ENCODE peak calls at places on chromosomes 16 and 17, in eight cellular contexts. One of them, this sample, is unnamed.

GRCh38 chr16:50152386-50152806 is 710 bp upstream of the TENT4B start:
- DNase-seq in NCI-H345: no peak
- DNase-seq in choroid plexus epithelial cell: peak
- DNase-seq in heart right ventricle: peak
- DNase-seq in hepatic stellate cell: peak
- DNase-seq in AG09319: no peak
- DNase-seq in activated gamma-delta T cell: peak
- DNase-seq in fibroblast of lung: peak
- DNase-seq in this sample: no peak

GRCh38 chr16:73572135-73572534 is 524.2 kb upstream of the ZFHX3 start:
- DNase-seq in NCI-H345: no peak
- DNase-seq in choroid plexus epithelial cell: no peak
- DNase-seq in heart right ventricle: peak
- DNase-seq in hepatic stellate cell: no peak
- DNase-seq in AG09319: no peak
- DNase-seq in activated gamma-delta T cell: no peak
- DNase-seq in fibroblast of lung: no peak
- DNase-seq in this sample: no peak

GRCh38 chr16:26365555-26365954 is 673.8 kb downstream of the HS3ST4 start:
- DNase-seq in NCI-H345: no peak
- DNase-seq in choroid plexus epithelial cell: no peak
- DNase-seq in heart right ventricle: no peak
- DNase-seq in hepatic stellate cell: no peak
- DNase-seq in AG09319: no peak
- DNase-seq in activated gamma-delta T cell: no peak
- DNase-seq in fibroblast of lung: no peak
- DNase-seq in this sample: no peak

GRCh38 chr17:49454050-49454449 is 39.4 kb upstream of the PHB1 start:
- DNase-seq in NCI-H345: no peak
- DNase-seq in choroid plexus epithelial cell: no peak
- DNase-seq in heart right ventricle: no peak
- DNase-seq in hepatic stellate cell: no peak
- DNase-seq in AG09319: no peak
- DNase-seq in activated gamma-delta T cell: no peak
- DNase-seq in fibroblast of lung: peak
- DNase-seq in this sample: no peak

GRCh38 chr16:928526-928925 is 42.3 kb downstream of the LMF1 start:
- DNase-seq in NCI-H345: no peak
- DNase-seq in choroid plexus epithelial cell: no peak
- DNase-seq in heart right ventricle: no peak
- DNase-seq in hepatic stellate cell: no peak
- DNase-seq in AG09319: no peak
- DNase-seq in activated gamma-delta T cell: no peak
- DNase-seq in fibroblast of lung: no peak
- DNase-seq in this sample: no peak

GRCh38 chr17:75816693-75817092 is 27.5 kb downstream of the UNC13D start:
- DNase-seq in NCI-H345: no peak
- DNase-seq in choroid plexus epithelial cell: no peak
- DNase-seq in heart right ventricle: no peak
- DNase-seq in hepatic stellate cell: no peak
- DNase-seq in AG09319: no peak
- DNase-seq in activated gamma-delta T cell: no peak
- DNase-seq in fibroblast of lung: no peak
- DNase-seq in this sample: no peak

GRCh38 chr17:15444805-15445204 is 22.6 kb downstream of the CDRT4 start:
- DNase-seq in NCI-H345: no peak
- DNase-seq in choroid plexus epithelial cell: no peak
- DNase-seq in heart right ventricle: no peak
- DNase-seq in hepatic stellate cell: no peak
- DNase-seq in AG09319: no peak
- DNase-seq in activated gamma-delta T cell: no peak
- DNase-seq in fibroblast of lung: peak
- DNase-seq in this sample: no peak

GRCh38 chr16:12426122-12426521 is 377.6 kb downstream of the CPPED1 start:
- DNase-seq in NCI-H345: peak
- DNase-seq in choroid plexus epithelial cell: peak
- DNase-seq in heart right ventricle: no peak
- DNase-seq in hepatic stellate cell: no peak
- DNase-seq in AG09319: no peak
- DNase-seq in activated gamma-delta T cell: no peak
- DNase-seq in fibroblast of lung: peak
- DNase-seq in this sample: no peak

GRCh38 chr16:73057369-73058210 is 9.7 kb upstream of the ZFHX3 start:
- DNase-seq in NCI-H345: peak
- DNase-seq in choroid plexus epithelial cell: no peak
- DNase-seq in heart right ventricle: no peak
- DNase-seq in hepatic stellate cell: no peak
- DNase-seq in AG09319: no peak
- DNase-seq in activated gamma-delta T cell: no peak
- DNase-seq in fibroblast of lung: peak
- DNase-seq in this sample: no peak

GRCh38 chr17:4940625-4941021 is 555 bp downstream of the RNF167 start:
- DNase-seq in NCI-H345: no peak
- DNase-seq in choroid plexus epithelial cell: no peak
- DNase-seq in heart right ventricle: no peak
- DNase-seq in hepatic stellate cell: no peak
- DNase-seq in AG09319: no peak
- DNase-seq in activated gamma-delta T cell: peak
- DNase-seq in fibroblast of lung: no peak
- DNase-seq in this sample: no peak

GRCh38 chr16:1367486-1368174 is 15.9 kb downstream of the GNPTG start:
- DNase-seq in NCI-H345: no peak
- DNase-seq in choroid plexus epithelial cell: no peak
- DNase-seq in heart right ventricle: no peak
- DNase-seq in hepatic stellate cell: no peak
- DNase-seq in AG09319: no peak
- DNase-seq in activated gamma-delta T cell: no peak
- DNase-seq in fibroblast of lung: no peak
- DNase-seq in this sample: no peak

GRCh38 chr17:63414222-63414621 is 31.9 kb downstream of the CYB561 start:
- DNase-seq in NCI-H345: no peak
- DNase-seq in choroid plexus epithelial cell: no peak
- DNase-seq in heart right ventricle: no peak
- DNase-seq in hepatic stellate cell: no peak
- DNase-seq in AG09319: no peak
- DNase-seq in activated gamma-delta T cell: no peak
- DNase-seq in fibroblast of lung: no peak
- DNase-seq in this sample: no peak

GRCh38 chr17:29051194-29051593 is 8.3 kb downstream of the PIPOX start:
- DNase-seq in NCI-H345: no peak
- DNase-seq in choroid plexus epithelial cell: no peak
- DNase-seq in heart right ventricle: no peak
- DNase-seq in hepatic stellate cell: no peak
- DNase-seq in AG09319: no peak
- DNase-seq in activated gamma-delta T cell: no peak
- DNase-seq in fibroblast of lung: no peak
- DNase-seq in this sample: no peak

GRCh38 chr16:23597003-23597756 is 1.1 kb upstream of the NDUFAB1 start:
- DNase-seq in NCI-H345: no peak
- DNase-seq in choroid plexus epithelial cell: peak
- DNase-seq in heart right ventricle: peak
- DNase-seq in hepatic stellate cell: no peak
- DNase-seq in AG09319: no peak
- DNase-seq in activated gamma-delta T cell: no peak
- DNase-seq in fibroblast of lung: no peak
- DNase-seq in this sample: no peak

GRCh38 chr17:64505320-64506200 is 529 bp downstream of the DDX5 start:
- DNase-seq in NCI-H345: peak
- DNase-seq in choroid plexus epithelial cell: peak
- DNase-seq in heart right ventricle: peak
- DNase-seq in hepatic stellate cell: peak
- DNase-seq in AG09319: peak
- DNase-seq in activated gamma-delta T cell: peak
- DNase-seq in fibroblast of lung: peak
- DNase-seq in this sample: peak

GRCh38 chr17:68207651-68208253 is 40.1 kb upstream of the AMZ2 start:
- DNase-seq in NCI-H345: no peak
- DNase-seq in choroid plexus epithelial cell: no peak
- DNase-seq in heart right ventricle: no peak
- DNase-seq in hepatic stellate cell: no peak
- DNase-seq in AG09319: no peak
- DNase-seq in activated gamma-delta T cell: no peak
- DNase-seq in fibroblast of lung: no peak
- DNase-seq in this sample: no peak

GRCh38 chr16:29315916-29316517 is 90.5 kb downstream of the NPIPB11 start:
- DNase-seq in NCI-H345: peak
- DNase-seq in choroid plexus epithelial cell: no peak
- DNase-seq in heart right ventricle: no peak
- DNase-seq in hepatic stellate cell: no peak
- DNase-seq in AG09319: no peak
- DNase-seq in activated gamma-delta T cell: no peak
- DNase-seq in fibroblast of lung: no peak
- DNase-seq in this sample: no peak

GRCh38 chr17:55577011-55577586 is 65.8 kb upstream of the SMIM36 start:
- DNase-seq in NCI-H345: no peak
- DNase-seq in choroid plexus epithelial cell: peak
- DNase-seq in heart right ventricle: peak
- DNase-seq in hepatic stellate cell: peak
- DNase-seq in AG09319: no peak
- DNase-seq in activated gamma-delta T cell: no peak
- DNase-seq in fibroblast of lung: peak
- DNase-seq in this sample: no peak

GRCh38 chr16:53378138-53378537 is 56.1 kb upstream of the RBL2 start:
- DNase-seq in NCI-H345: no peak
- DNase-seq in choroid plexus epithelial cell: no peak
- DNase-seq in heart right ventricle: no peak
- DNase-seq in hepatic stellate cell: no peak
- DNase-seq in AG09319: no peak
- DNase-seq in activated gamma-delta T cell: no peak
- DNase-seq in fibroblast of lung: no peak
- DNase-seq in this sample: no peak

GRCh38 chr16:49365711-49366509 is 7.7 kb upstream of the C16orf78 start:
- DNase-seq in NCI-H345: no peak
- DNase-seq in choroid plexus epithelial cell: no peak
- DNase-seq in heart right ventricle: no peak
- DNase-seq in hepatic stellate cell: no peak
- DNase-seq in AG09319: no peak
- DNase-seq in activated gamma-delta T cell: no peak
- DNase-seq in fibroblast of lung: no peak
- DNase-seq in this sample: no peak

GRCh38 chr16:66516172-66516807 is 33.6 kb downstream of the TK2 start:
- DNase-seq in NCI-H345: no peak
- DNase-seq in choroid plexus epithelial cell: no peak
- DNase-seq in heart right ventricle: no peak
- DNase-seq in hepatic stellate cell: no peak
- DNase-seq in AG09319: no peak
- DNase-seq in activated gamma-delta T cell: no peak
- DNase-seq in fibroblast of lung: peak
- DNase-seq in this sample: no peak

GRCh38 chr17:81553616-81554181 is 1.5 kb upstream of the FAAP100 start:
- DNase-seq in NCI-H345: no peak
- DNase-seq in choroid plexus epithelial cell: peak
- DNase-seq in heart right ventricle: no peak
- DNase-seq in hepatic stellate cell: peak
- DNase-seq in AG09319: no peak
- DNase-seq in activated gamma-delta T cell: no peak
- DNase-seq in fibroblast of lung: peak
- DNase-seq in this sample: no peak

GRCh38 chr16:84117482-84117843 is 721 bp upstream of the MBTPS1 start:
- DNase-seq in NCI-H345: peak
- DNase-seq in choroid plexus epithelial cell: peak
- DNase-seq in heart right ventricle: no peak
- DNase-seq in hepatic stellate cell: no peak
- DNase-seq in AG09319: no peak
- DNase-seq in activated gamma-delta T cell: no peak
- DNase-seq in fibroblast of lung: peak
- DNase-seq in this sample: no peak

GRCh38 chr17:72969293-72969692 is 123.2 kb downstream of the SLC39A11 start:
- DNase-seq in NCI-H345: no peak
- DNase-seq in choroid plexus epithelial cell: no peak
- DNase-seq in heart right ventricle: no peak
- DNase-seq in hepatic stellate cell: no peak
- DNase-seq in AG09319: no peak
- DNase-seq in activated gamma-delta T cell: no peak
- DNase-seq in fibroblast of lung: no peak
- DNase-seq in this sample: no peak

GRCh38 chr17:66676421-66676820 is 158.5 kb upstream of the CACNG5 start:
- DNase-seq in NCI-H345: no peak
- DNase-seq in choroid plexus epithelial cell: peak
- DNase-seq in heart right ventricle: no peak
- DNase-seq in hepatic stellate cell: no peak
- DNase-seq in AG09319: no peak
- DNase-seq in activated gamma-delta T cell: no peak
- DNase-seq in fibroblast of lung: peak
- DNase-seq in this sample: no peak

GRCh38 chr17:31093866-31094599 is 744 bp upstream of the NF1 start:
- DNase-seq in NCI-H345: no peak
- DNase-seq in choroid plexus epithelial cell: no peak
- DNase-seq in heart right ventricle: no peak
- DNase-seq in hepatic stellate cell: no peak
- DNase-seq in AG09319: no peak
- DNase-seq in activated gamma-delta T cell: no peak
- DNase-seq in fibroblast of lung: no peak
- DNase-seq in this sample: no peak

GRCh38 chr16:76441391-76441790 is 164.2 kb downstream of the CNTNAP4 start:
- DNase-seq in NCI-H345: no peak
- DNase-seq in choroid plexus epithelial cell: no peak
- DNase-seq in heart right ventricle: no peak
- DNase-seq in hepatic stellate cell: no peak
- DNase-seq in AG09319: no peak
- DNase-seq in activated gamma-delta T cell: no peak
- DNase-seq in fibroblast of lung: no peak
- DNase-seq in this sample: no peak

GRCh38 chr17:78226752-78227454 is 4.5 kb upstream of the TMEM235 start:
- DNase-seq in NCI-H345: no peak
- DNase-seq in choroid plexus epithelial cell: no peak
- DNase-seq in heart right ventricle: no peak
- DNase-seq in hepatic stellate cell: no peak
- DNase-seq in AG09319: no peak
- DNase-seq in activated gamma-delta T cell: no peak
- DNase-seq in fibroblast of lung: no peak
- DNase-seq in this sample: no peak

GRCh38 chr17:29369831-29370735 is 20.1 kb upstream of the TAOK1 start:
- DNase-seq in NCI-H345: peak
- DNase-seq in choroid plexus epithelial cell: peak
- DNase-seq in heart right ventricle: peak
- DNase-seq in hepatic stellate cell: peak
- DNase-seq in AG09319: peak
- DNase-seq in activated gamma-delta T cell: no peak
- DNase-seq in fibroblast of lung: peak
- DNase-seq in this sample: no peak